ENCODE peak calls at places on chromosome 10, in seven cellular contexts. H, J, S, Q, E, M and U are unnamed samples.

GRCh38 chr10:24851595-24851994 is 100.8 kb downstream of the PRTFDC1 start:
- DNase-seq in H (peak), J (no peak), S (peak), Q (no peak), E (no peak), M (no peak), U (no peak)

GRCh38 chr10:68603766-68604165 is 43.6 kb downstream of the TET1 start:
- DNase-seq in H (no peak), J (no peak), S (no peak), Q (no peak), E (no peak), M (no peak), U (no peak)

GRCh38 chr10:341081-341740 is 206.0 kb downstream of the ZMYND11 start:
- DNase-seq in H (no peak), J (no peak), S (no peak), Q (no peak), E (no peak), M (no peak), U (no peak)

GRCh38 chr10:107474650-107475049 is 310.1 kb upstream of the SORCS1 start:
- DNase-seq in H (no peak), J (no peak), S (no peak), Q (no peak), E (no peak), M (no peak), U (no peak)

GRCh38 chr10:73413528-73414229 is at the start of gene ANXA7:
- DNase-seq in H (peak), J (peak), S (peak), Q (peak), E (peak), M (peak), U (peak)

GRCh38 chr10:86392723-86393094 is 26.1 kb upstream of the GRID1 start:
- DNase-seq in H (no peak), J (peak), S (no peak), Q (no peak), E (no peak), M (no peak), U (no peak)

GRCh38 chr10:8211631-8212030 is 157.1 kb downstream of the GATA3 start:
- DNase-seq in H (no peak), J (no peak), S (no peak), Q (no peak), E (no peak), M (no peak), U (peak)

GRCh38 chr10:49620841-49621378 is 7.1 kb downstream of the CHAT start:
- DNase-seq in H (no peak), J (no peak), S (peak), Q (no peak), E (no peak), M (no peak), U (no peak)

GRCh38 chr10:13180788-13181187 is 19.4 kb downstream of the MCM10 start:
- DNase-seq in H (no peak), J (peak), S (no peak), Q (no peak), E (no peak), M (no peak), U (no peak)

GRCh38 chr10:118870467-118871243 is 115.9 kb upstream of the CACUL1 start:
- DNase-seq in H (peak), J (no peak), S (no peak), Q (no peak), E (peak), M (no peak), U (peak)

GRCh38 chr10:63504145-63504881 is 16.9 kb upstream of the REEP3 start:
- DNase-seq in H (no peak), J (no peak), S (no peak), Q (no peak), E (no peak), M (no peak), U (peak)